ENCODE peak calls at places on chromosomes 2 and 18, in four cellular contexts. E, H, N and U are unnamed samples.

GRCh38 chr2:145158051-145158586 is 638.2 kb upstream of the ZEB2 start:
- DNase-seq in E (no peak), H (no peak), N (no peak), U (no peak)

GRCh38 chr2:216804357-216805350 is 55.2 kb downstream of the TNP1 start:
- DNase-seq in E (no peak), H (no peak), N (no peak), U (no peak)

GRCh38 chr2:188598551-188598950 is 306.9 kb downstream of the GULP1 start:
- DNase-seq in E (no peak), H (no peak), N (peak; percentile 51), U (no peak)

GRCh38 chr2:40101076-40101688 is 322.1 kb upstream of the THUMPD2 start:
- DNase-seq in E (no peak), H (no peak), N (no peak), U (no peak)

GRCh38 chr2:9498210-9498609 is 23.9 kb downstream of the IAH1 start:
- DNase-seq in E (no peak), H (no peak), N (no peak), U (no peak)

GRCh38 chr2:196431957-196432356 is 207.6 kb upstream of the CCDC150 start:
- DNase-seq in E (peak; percentile 29), H (peak; percentile 46), N (peak; percentile 29), U (no peak)

GRCh38 chr18:32383040-32383819 is 87.5 kb downstream of the GAREM1 start:
- DNase-seq in E (no peak), H (no peak), N (peak; percentile 78), U (no peak)

GRCh38 chr2:138421971-138422335 is 79.6 kb upstream of the SPOPL start:
- DNase-seq in E (no peak), H (no peak), N (no peak), U (no peak)

GRCh38 chr2:75100011-75100680 is 99.2 kb downstream of the TACR1 start:
- DNase-seq in E (peak; percentile 7), H (no peak), N (no peak), U (no peak)

GRCh38 chr2:194383404-194383803 is 1273.6 kb upstream of the SLC39A10 start:
- DNase-seq in E (no peak), H (no peak), N (no peak), U (no peak)

GRCh38 chr2:200342235-200342634 is 35.7 kb downstream of the SPATS2L start:
- DNase-seq in E (no peak), H (no peak), N (no peak), U (no peak)

GRCh38 chr18:50614838-50615237 is 55.0 kb downstream of the MAPK4 start:
- DNase-seq in E (no peak), H (no peak), N (peak; percentile 98), U (no peak)

GRCh38 chr2:182980115-182980514 is 58.1 kb downstream of the NCKAP1 start:
- DNase-seq in E (peak; percentile 41), H (no peak), N (peak; percentile 36), U (peak; percentile 26)

GRCh38 chr2:148907085-148907785 is 32.2 kb downstream of the KIF5C start:
- DNase-seq in E (no peak), H (no peak), N (no peak), U (peak; percentile 52)

GRCh38 chr2:26925100-26925791 is 45.2 kb upstream of the MAPRE3 start:
- DNase-seq in E (no peak), H (no peak), N (peak; percentile 90), U (no peak)

GRCh38 chr2:6944546-6944945 is 27.3 kb downstream of the RNF144A start:
- DNase-seq in E (no peak), H (no peak), N (no peak), U (no peak)

GRCh38 chr2:149466635-149467034 is 120.9 kb downstream of the MMADHC start:
- DNase-seq in E (peak; percentile 25), H (no peak), N (no peak), U (no peak)

GRCh38 chr2:118902279-118903028 is 39.5 kb upstream of the MARCO start:
- DNase-seq in E (no peak), H (no peak), N (no peak), U (no peak)

GRCh38 chr2:9831670-9832069 is 11.6 kb upstream of the TAF1B start:
- DNase-seq in E (no peak), H (no peak), N (no peak), U (no peak)

GRCh38 chr2:19357383-19358241 is 811 bp downstream of the OSR1 start:
- DNase-seq in E (peak; percentile 46), H (peak; percentile 42), N (no peak), U (no peak)

GRCh38 chr18:29147944-29148343 is 971.0 kb upstream of the CDH2 start:
- DNase-seq in E (no peak), H (peak; percentile 29), N (no peak), U (no peak)

GRCh38 chr2:13581471-13581870 is 864.7 kb downstream of the TRIB2 start:
- DNase-seq in E (no peak), H (peak; percentile 64), N (no peak), U (no peak)

GRCh38 chr2:11456251-11456650 is 9.7 kb downstream of the E2F6 start:
- DNase-seq in E (no peak), H (no peak), N (no peak), U (no peak)

GRCh38 chr2:88329815-88330603 is 122.5 kb downstream of the FOXI3 start:
- DNase-seq in E (no peak), H (peak; percentile 46), N (peak; percentile 64), U (no peak)

GRCh38 chr2:107091163-107091864 is 205.3 kb upstream of the ST6GAL2 start:
- DNase-seq in E (no peak), H (no peak), N (no peak), U (no peak)

GRCh38 chr2:72539145-72539552 is 286.7 kb downstream of the EXOC6B start:
- DNase-seq in E (no peak), H (no peak), N (peak; percentile 78), U (no peak)

GRCh38 chr2:204205548-204205947 is 269.0 kb downstream of the ICOS start:
- DNase-seq in E (no peak), H (peak; percentile 74), N (no peak), U (no peak)

GRCh38 chr18:40841063-40841462 is 1114.0 kb upstream of the PIK3C3 start:
- DNase-seq in E (no peak), H (no peak), N (no peak), U (no peak)

GRCh38 chr2:220682616-220683015 is 889.5 kb downstream of the EPHA4 start:
- DNase-seq in E (no peak), H (no peak), N (no peak), U (no peak)

GRCh38 chr2:127305985-127306585 is 12.1 kb upstream of the ERCC3 start:
- DNase-seq in E (no peak), H (no peak), N (no peak), U (no peak)

GRCh38 chr2:127201452-127201851 is 18.6 kb downstream of the CYP27C1 start:
- DNase-seq in E (no peak), H (no peak), N (no peak), U (no peak)

GRCh38 chr2:160417745-160418397 is 75.7 kb downstream of the RBMS1 start:
- DNase-seq in E (no peak), H (no peak), N (no peak), U (no peak)

GRCh38 chr18:48152549-48152948 is 222.1 kb upstream of the SMAD2 start:
- DNase-seq in E (no peak), H (no peak), N (peak; percentile 13), U (no peak)

GRCh38 chr2:65541773-65542172 is 109.4 kb upstream of the SPRED2 start:
- DNase-seq in E (no peak), H (no peak), N (no peak), U (no peak)

GRCh38 chr2:65548571-65549261 is 116.3 kb upstream of the SPRED2 start:
- DNase-seq in E (no peak), H (no peak), N (no peak), U (no peak)

GRCh38 chr2:65546406-65546805 is 114.0 kb upstream of the SPRED2 start:
- DNase-seq in E (no peak), H (no peak), N (no peak), U (no peak)

GRCh38 chr2:65549262-65550036 is 117.0 kb upstream of the SPRED2 start:
- DNase-seq in E (peak; percentile 37), H (no peak), N (no peak), U (no peak)

DNA sequence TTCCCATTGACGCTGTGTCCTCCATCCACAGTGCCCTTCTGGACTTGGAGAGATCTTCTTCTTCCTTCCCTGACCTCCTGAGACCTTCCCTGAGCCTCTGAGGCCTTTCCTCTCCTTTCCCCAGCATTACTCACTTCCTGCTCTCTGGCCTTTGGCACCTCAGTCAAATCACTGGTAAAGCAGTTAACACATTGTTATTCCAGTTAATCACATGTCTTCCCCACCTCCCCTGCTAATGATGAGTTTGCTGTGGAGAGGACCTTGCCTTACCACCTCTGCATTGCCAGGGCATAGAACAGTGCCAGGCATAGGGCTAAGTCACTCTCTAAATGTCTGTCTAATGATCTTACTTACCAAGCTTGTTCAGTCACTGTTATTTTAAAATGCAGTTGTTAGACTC is 113.4 kb upstream of the SPRED2 start:
- DNase-seq in E (no peak), H (no peak), N (no peak), U (no peak)
- TF ChIP-seq FOXJ3 in E (no peak), H (no peak), N (no peak), U (no peak)

GRCh38 chr2:46997884-46998283 is 82.3 kb upstream of the MCFD2 start:
- DNase-seq in E (no peak), H (no peak), N (no peak), U (no peak)
- TF ChIP-seq FOXJ3 in E (no peak), H (no peak), N (no peak), U (no peak)

DNA sequence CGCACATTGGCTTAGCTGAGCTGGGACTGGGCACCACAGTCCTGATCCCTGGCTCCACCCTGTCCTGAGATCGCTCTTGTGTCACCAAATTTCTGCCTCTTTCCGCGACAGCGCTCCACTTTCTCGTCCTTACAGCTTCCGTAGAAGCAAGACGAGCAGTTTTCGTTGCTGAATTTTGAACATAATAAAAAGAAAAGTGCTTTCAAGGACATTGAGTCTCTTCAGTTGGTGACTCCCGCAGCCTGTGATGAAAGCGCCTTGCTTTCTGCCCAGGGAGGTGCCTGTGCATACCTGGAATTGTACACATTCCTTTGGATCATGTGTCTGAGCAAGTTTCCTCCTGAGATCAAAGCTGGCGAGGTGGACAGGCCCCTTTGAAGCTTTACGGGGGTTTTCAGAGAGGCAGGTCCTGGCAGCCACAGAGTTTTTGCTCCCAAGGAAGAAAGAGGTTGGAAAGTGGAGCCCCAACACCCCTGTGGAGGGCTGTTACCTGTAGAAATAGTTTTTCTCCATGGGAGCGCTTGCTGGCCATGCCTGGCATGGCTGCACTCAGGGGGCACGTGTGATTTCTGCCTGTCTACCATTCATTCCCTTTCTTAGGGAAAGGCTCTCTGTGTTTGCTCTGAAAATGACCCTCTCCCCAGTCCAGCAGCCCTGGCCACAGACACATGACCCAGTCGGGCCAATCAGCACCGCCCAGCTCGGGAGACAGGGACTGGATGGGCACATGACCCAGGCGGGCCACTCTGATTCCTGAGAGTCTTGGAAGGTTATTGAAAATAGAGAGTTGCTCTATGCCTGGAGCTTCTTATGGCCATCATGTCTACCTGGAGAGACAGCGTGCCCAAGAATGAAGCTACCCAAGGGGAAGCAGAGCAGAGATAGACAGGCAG is 115.6 kb upstream of the OTOS start:
- DNase-seq in E (peak; percentile 9), H (no peak), N (peak; percentile 96), U (no peak)
- TF ChIP-seq FOXJ3 in E (no peak), H (no peak), N (peak; percentile 78), U (no peak)

GRCh38 chr2:174693344-174693743 is 70.9 kb downstream of the CHRNA1 start:
- DNase-seq in E (no peak), H (peak; percentile 45), N (no peak), U (no peak)

GRCh38 chr2:174699993-174700766 is 64.1 kb downstream of the CHRNA1 start:
- DNase-seq in E (peak; percentile 69), H (no peak), N (peak; percentile 40), U (peak; percentile 63)

GRCh38 chr2:174694196-174694878 is 69.9 kb downstream of the CHRNA1 start:
- DNase-seq in E (no peak), H (no peak), N (no peak), U (no peak)

GRCh38 chr2:174694920-174695319 is 69.4 kb downstream of the CHRNA1 start:
- DNase-seq in E (no peak), H (no peak), N (no peak), U (no peak)

GRCh38 chr2:174697267-174697666 is 67.0 kb downstream of the CHRNA1 start:
- DNase-seq in E (peak; percentile 80), H (peak; percentile 76), N (peak; percentile 70), U (peak; percentile 62)
- TF ChIP-seq FOXJ3 in E (no peak), H (no peak), N (no peak), U (no peak)